ENCODE peak calls at places on chromosomes 4 and X, in seven cellular contexts. I is NCI-H748 treated with DMSO at 0.1 percent for 48 hours; D is activated naive CD4-positive, alpha-beta T cell treated with anti-CD3 and anti-CD28 coated beads for 36 hours; Z is ureter; U is tibial artery; X is EL; W is HFFc6. O is an unnamed sample.

GRCh38 chr4:163385466-163385865 is 41.8 kb downstream of the NPY5R start:
- DNase-seq in I (no peak), D (no peak), Z (no peak), U (no peak), X (no peak), W (no peak), O (no peak)

GRCh38 chr4:176927664-176928063 is 134.9 kb upstream of the VEGFC start:
- DNase-seq in I (no peak), D (no peak), Z (no peak), U (no peak), X (peak), W (peak), O (peak)

GRCh38 chrX:16848541-16848940 is 21.6 kb downstream of the RBBP7 start:
- DNase-seq in I (no peak), D (no peak), Z (no peak), U (no peak), X (no peak), W (no peak), O (no peak)

GRCh38 chr4:141486375-141486997 is 149.9 kb upstream of the IL15 start:
- DNase-seq in I (no peak), D (no peak), Z (no peak), U (no peak), X (peak), W (peak), O (peak)

GRCh38 chr4:168632246-168632832 is 135.5 kb downstream of the PALLD start:
- DNase-seq in I (no peak), D (no peak), Z (no peak), U (no peak), X (peak), W (no peak), O (no peak)

GRCh38 chr4:25154594-25155265 is 5.5 kb downstream of the SEPSECS start:
- DNase-seq in I (peak), D (no peak), Z (no peak), U (no peak), X (no peak), W (no peak), O (no peak)

GRCh38 chr4:144647095-144647959 is 1.4 kb downstream of the HHIP start:
- DNase-seq in I (no peak), D (peak), Z (no peak), U (no peak), X (peak), W (no peak), O (no peak)

GRCh38 chr4:1990676-1991075 is 18.1 kb downstream of the NELFA start:
- DNase-seq in I (no peak), D (no peak), Z (no peak), U (no peak), X (no peak), W (no peak), O (no peak)

GRCh38 chr4:153257151-153257620 is 52.9 kb downstream of the TRIM2 start:
- DNase-seq in I (peak), D (peak), Z (no peak), U (no peak), X (peak), W (peak), O (no peak)

GRCh38 chrX:66633541-66633940 is 5.3 kb downstream of the EDA2R start:
- DNase-seq in I (no peak), D (no peak), Z (no peak), U (no peak), X (peak), W (peak), O (no peak)

GRCh38 chr4:82680834-82681233 is 117.8 kb downstream of the SCD5 start:
- DNase-seq in I (no peak), D (no peak), Z (no peak), U (no peak), X (no peak), W (no peak), O (no peak)

GRCh38 chr4:79472693-79473552 is 64.9 kb upstream of the GK2 start:
- DNase-seq in I (peak), D (no peak), Z (no peak), U (no peak), X (no peak), W (no peak), O (no peak)

O was measured in AG04449.